ENCODE peak calls at places on chromosome 11, in four cellular contexts. H, Y, N and G are unnamed samples.

GRCh38 chr11:132976115-132976514 is 556.2 kb downstream of the OPCML start:
- DNase-seq in N (no peak), Y (no peak), H (no peak), G (no peak)

GRCh38 chr11:69869311-69869939 is 50.2 kb upstream of the FGF3 start:
- DNase-seq in Y (no peak), N (no peak), H (no peak), G (no peak)

GRCh38 chr11:128487978-128488377 is 99.4 kb downstream of the ETS1 start:
- DNase-seq in H (no peak), Y (no peak), N (no peak), G (no peak)

GRCh38 chr11:60939828-60940227 is 12.1 kb downstream of the SLC15A3 start:
- DNase-seq in Y (no peak), N (no peak), H (peak; percentile 22), G (no peak)

GRCh38 chr11:92810423-92810822 is 159.0 kb upstream of the MTNR1B start:
- DNase-seq in Y (no peak), N (no peak), H (no peak), G (no peak)

GRCh38 chr11:131807876-131808275 is 437.5 kb downstream of the NTM start:
- DNase-seq in Y (no peak), N (no peak), H (no peak), G (no peak)

GRCh38 chr11:118180300-118180703 is 3.9 kb upstream of the SCN2B start:
- DNase-seq in Y (peak; percentile 60), N (no peak), H (peak; percentile 58), G (no peak)

GRCh38 chr11:832529-833113 is at the start of gene CD151:
- DNase-seq in N (no peak), H (no peak), Y (no peak), G (no peak)

GRCh38 chr11:111719379-111719778 is 46.8 kb downstream of the PPP2R1B start:
- DNase-seq in N (no peak), Y (peak; percentile 63), H (peak; percentile 45), G (no peak)

GRCh38 chr11:132746305-132746704 is 786.0 kb downstream of the OPCML start:
- DNase-seq in Y (no peak), N (no peak), H (no peak), G (no peak)

GRCh38 chr11:1699771-1700170 is 2.8 kb downstream of the KRTAP5-6 start:
- DNase-seq in H (no peak), Y (no peak), N (no peak), G (no peak)

GRCh38 chr11:64357904-64358535 is 942 bp upstream of the RPS6KA4 start:
- DNase-seq in H (peak; percentile 83), N (no peak), Y (no peak), G (no peak)
- H3K4me3 ChIP-seq in H (peak overlapping the region; percentile 95), N (no peak overlapping the region), Y (peak overlapping the region; percentile 89), G (peak overlapping the region; percentile 49)

DNA sequence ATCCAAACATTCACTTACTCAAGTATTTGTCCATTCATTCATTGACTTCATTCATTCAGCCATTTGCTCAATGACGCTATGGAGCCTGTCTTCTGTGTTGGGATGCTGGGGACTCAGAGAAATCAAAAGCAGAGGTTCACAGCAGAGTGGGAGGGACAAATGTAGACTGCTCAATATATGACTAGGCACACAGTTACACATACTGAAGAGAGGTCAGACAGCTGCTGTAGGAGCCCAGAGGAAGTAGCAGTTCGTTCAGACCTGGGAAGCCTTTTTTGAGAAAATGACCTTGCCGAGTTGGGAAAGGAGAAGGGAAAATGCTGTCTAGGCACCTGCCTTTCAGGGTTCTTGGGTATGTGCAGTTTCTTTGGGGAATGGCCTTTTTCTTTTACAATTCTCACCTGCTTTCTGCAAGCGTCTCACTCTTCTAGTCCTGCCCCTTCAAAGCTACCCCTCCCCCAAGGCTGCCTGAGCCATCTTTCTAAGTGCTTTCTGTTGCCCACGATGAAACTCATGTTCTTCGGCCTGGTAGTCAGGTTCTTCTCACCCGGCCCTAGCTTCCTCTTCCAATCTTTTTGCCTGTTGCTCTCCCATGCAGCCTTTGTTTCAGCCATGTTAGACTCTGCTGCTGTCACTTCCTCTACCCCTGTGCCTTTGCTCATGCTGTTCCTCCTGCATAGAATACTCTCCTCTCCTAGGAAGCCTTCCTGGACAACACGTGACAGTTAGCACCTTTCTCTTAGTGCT is 4.2 kb upstream of the UVRAG start:
- DNase-seq in N (no peak), H (no peak), Y (no peak), G (no peak)
- H3K4me3 ChIP-seq in N (no peak overlapping the region), H (no peak overlapping the region), Y (no peak overlapping the region), G (no peak overlapping the region)

GRCh38 chr11:16609769-16610168 is 128.7 kb upstream of the C11orf58 start:
- DNase-seq in N (no peak), H (no peak), Y (no peak), G (no peak)
- H3K4me3 ChIP-seq in N (no peak overlapping the region), H (no peak overlapping the region), Y (no peak overlapping the region), G (no peak overlapping the region)

GRCh38 chr11:96267490-96268010 is 75.4 kb downstream of the MAML2 start:
- DNase-seq in H (no peak), N (no peak), Y (peak; percentile 54), G (no peak)
- H3K4me3 ChIP-seq in H (no peak overlapping the region), N (no peak overlapping the region), Y (no peak overlapping the region), G (no peak overlapping the region)

GRCh38 chr11:66845143-66845875 is 2.1 kb downstream of the RCE1 start:
- DNase-seq in Y (no peak), H (no peak), N (no peak), G (no peak)
- H3K4me3 ChIP-seq in Y (no peak overlapping the region), H (no peak overlapping the region), N (no peak overlapping the region), G (no peak overlapping the region)

DNA sequence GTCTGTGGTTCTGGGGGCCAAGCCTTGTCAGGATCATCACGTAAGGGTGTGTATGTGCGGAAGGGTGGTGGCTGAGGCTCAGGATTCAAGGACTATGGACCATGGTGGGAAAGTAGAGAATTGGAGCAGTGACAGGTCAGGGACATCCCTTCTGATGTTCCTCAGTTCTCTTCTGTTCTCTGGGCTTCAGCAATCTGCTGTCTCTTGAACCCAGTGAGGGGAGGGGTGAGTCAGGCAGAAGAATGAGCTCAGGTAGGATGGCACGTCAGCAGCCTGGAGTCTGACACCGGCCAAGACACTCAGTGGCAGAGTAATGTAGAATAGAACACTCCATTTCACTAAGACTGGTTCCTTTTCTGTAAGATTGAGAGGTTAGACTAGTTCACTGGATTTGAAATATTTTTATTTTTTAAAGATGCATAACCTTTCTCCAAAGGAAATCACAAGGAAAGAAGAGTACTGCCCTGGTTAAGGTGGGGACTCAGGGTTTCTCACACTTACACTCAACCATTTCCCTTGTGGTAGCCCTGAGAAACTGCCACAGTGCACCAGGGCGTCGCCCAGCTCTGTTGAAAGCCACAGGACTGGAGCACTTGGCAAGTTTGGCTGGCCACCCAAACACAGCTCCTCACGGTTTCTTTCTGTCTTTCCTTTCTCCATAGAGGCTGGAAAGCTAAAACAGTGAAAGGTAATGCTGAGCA is 23.2 kb upstream of the MICAL2 start:
- DNase-seq in H (peak; percentile 88), N (no peak), Y (peak; percentile 82), G (peak; percentile 64)
- H3K4me3 ChIP-seq in H (no peak overlapping the region), N (peak overlapping the region; percentile 23), Y (peak overlapping the region; percentile 0), G (peak overlapping the region; percentile 29)

GRCh38 chr11:67376022-67376386 is 2.6 kb upstream of the CLCF1 start:
- DNase-seq in H (no peak), N (no peak), Y (no peak), G (no peak)

GRCh38 chr11:67376873-67377808 is 3.7 kb upstream of the CLCF1 start:
- DNase-seq in H (no peak), Y (no peak), N (no peak), G (no peak)

GRCh38 chr11:67375320-67376021 is 2.1 kb upstream of the CLCF1 start:
- DNase-seq in H (no peak), Y (no peak), N (no peak), G (no peak)

GRCh38 chr11:67374571-67375276 is 1.3 kb upstream of the CLCF1 start:
- DNase-seq in H (no peak), Y (no peak), N (no peak), G (no peak)

DNA sequence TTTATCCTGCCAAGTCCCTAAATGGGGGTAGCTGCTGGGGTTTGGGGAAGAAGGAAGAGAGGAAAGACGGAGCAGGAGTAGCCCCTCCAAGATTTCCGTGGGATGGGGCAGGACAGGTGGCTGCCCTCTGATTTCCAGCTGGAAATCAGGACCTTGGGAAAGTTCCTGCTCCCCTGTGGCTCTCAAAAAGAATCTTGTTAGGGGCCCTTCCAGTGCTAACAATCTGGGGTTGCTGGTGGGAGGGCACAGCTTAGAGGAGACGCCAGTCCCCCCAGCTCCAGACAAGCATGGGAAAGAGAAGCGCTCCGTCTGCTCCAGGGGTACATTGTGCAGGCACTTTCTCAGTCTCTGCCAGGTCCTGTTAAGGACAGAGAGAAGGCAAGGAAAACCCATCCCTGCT is 3.0 kb upstream of the CLCF1 start:
- DNase-seq in Y (no peak), N (no peak), H (no peak), G (no peak)
- H3K4me3 ChIP-seq in Y (no peak overlapping the region), N (no peak overlapping the region), H (no peak overlapping the region), G (no peak overlapping the region)